ENCODE peak calls at places on chromosomes 1 and 21, in six cellular contexts. O is pancreas, J is NCI-H774, K is GM12892, M is lung, A is fibroblast of the conjunctiva. T is an unnamed sample.

GRCh38 chr1:87370519-87370918 is 41.8 kb downstream of the LMO4 start:
- DNase-seq in O (no peak), J (no peak), K (no peak), M (no peak), A (no peak), T (no peak)

GRCh38 chr1:84298688-84299535 is 2.6 kb upstream of the SAMD13 start:
- DNase-seq in O (peak), J (peak), K (peak), M (peak), A (no peak), T (peak)

GRCh38 chr1:150006881-150007401 is 3.6 kb downstream of the OTUD7B start:
- DNase-seq in O (no peak), J (no peak), K (no peak), M (no peak), A (no peak), T (peak)

GRCh38 chr1:25433389-25434186 is 2.9 kb downstream of the MACO1 start:
- DNase-seq in O (no peak), J (no peak), K (no peak), M (no peak), A (no peak), T (no peak)

GRCh38 chr21:18334066-18334465 is 69.5 kb downstream of the TMPRSS15 start:
- DNase-seq in O (no peak), J (no peak), K (no peak), M (no peak), A (no peak), T (no peak)

GRCh38 chr1:91795601-91796389 is 90.2 kb downstream of the TGFBR3 start:
- DNase-seq in O (no peak), J (no peak), K (no peak), M (no peak), A (peak), T (peak)

GRCh38 chr1:224273651-224274050 is 56.3 kb downstream of the NVL start:
- DNase-seq in O (no peak), J (no peak), K (no peak), M (no peak), A (no peak), T (peak)

GRCh38 chr1:55054396-55054795 is 15.0 kb downstream of the PCSK9 start:
- DNase-seq in O (no peak), J (no peak), K (no peak), M (no peak), A (no peak), T (no peak)

GRCh38 chr1:243346481-243346880 is 90.6 kb downstream of the SDCCAG8 start:
- DNase-seq in O (no peak), J (no peak), K (no peak), M (no peak), A (no peak), T (no peak)

GRCh38 chr21:16078382-16078781 is 348.6 kb downstream of the USP25 start:
- DNase-seq in O (no peak), J (no peak), K (no peak), M (no peak), A (no peak), T (no peak)

GRCh38 chr1:941588-942383 is 17.3 kb downstream of the NOC2L start:
- DNase-seq in O (peak), J (peak), K (peak), M (peak), A (no peak), T (peak)

GRCh38 chr1:1353389-1354151 is 4.4 kb upstream of the DVL1 start:
- DNase-seq in O (no peak), J (no peak), K (no peak), M (no peak), A (no peak), T (no peak)

GRCh38 chr1:10561955-10562354 is 87.2 kb downstream of the PEX14 start:
- DNase-seq in O (no peak), J (no peak), K (no peak), M (no peak), A (no peak), T (no peak)

GRCh38 chr1:19949016-19949415 is 25.6 kb upstream of the PLA2G2E start:
- DNase-seq in O (no peak), J (no peak), K (no peak), M (no peak), A (peak), T (peak)

GRCh38 chr1:154883919-154884867 is 14.1 kb upstream of the KCNN3 start:
- DNase-seq in O (no peak), J (no peak), K (no peak), M (no peak), A (no peak), T (no peak)

GRCh38 chr1:225933072-225933471 is 7.9 kb downstream of the LEFTY2 start:
- DNase-seq in O (no peak), J (no peak), K (no peak), M (no peak), A (no peak), T (peak)

GRCh38 chr1:232524056-232524455 is 105.9 kb downstream of the SIPA1L2 start:
- DNase-seq in O (no peak), J (no peak), K (no peak), M (no peak), A (no peak), T (peak)

GRCh38 chr1:68321084-68321685 is 88.9 kb upstream of the WLS start:
- DNase-seq in O (peak), J (peak), K (no peak), M (peak), A (peak), T (peak)

GRCh38 chr1:180150982-180151381 is 3.7 kb upstream of the QSOX1 start:
- DNase-seq in O (no peak), J (no peak), K (no peak), M (no peak), A (no peak), T (peak)

GRCh38 chr1:83554174-83554573 is 444.8 kb downstream of the TTLL7 start:
- DNase-seq in O (no peak), J (no peak), K (no peak), M (no peak), A (no peak), T (peak)

GRCh38 chr1:75908717-75909152 is 23.5 kb downstream of the ASB17 start:
- DNase-seq in O (no peak), J (no peak), K (no peak), M (no peak), A (peak), T (peak)

GRCh38 chr1:219993554-219994433 is 52.5 kb downstream of the EPRS1 start:
- DNase-seq in O (no peak), J (no peak), K (no peak), M (no peak), A (no peak), T (peak)

GRCh38 chr1:110336300-110337039 is 2.7 kb upstream of the RBM15 start:
- DNase-seq in O (no peak), J (no peak), K (no peak), M (no peak), A (no peak), T (peak)

GRCh38 chr1:200808846-200809245 is 63.9 kb upstream of the GPR25 start:
- DNase-seq in O (peak), J (no peak), K (no peak), M (no peak), A (no peak), T (no peak)

GRCh38 chr1:39722495-39722894 is 16.2 kb upstream of the PPIE start:
- DNase-seq in O (no peak), J (no peak), K (no peak), M (no peak), A (no peak), T (no peak)

GRCh38 chr1:81619156-81619555 is 181.6 kb upstream of the ADGRL2 start:
- DNase-seq in O (no peak), J (no peak), K (no peak), M (no peak), A (no peak), T (no peak)

GRCh38 chr1:164563821-164564251 is 4.9 kb downstream of the PBX1 start:
- DNase-seq in O (no peak), J (no peak), K (no peak), M (no peak), A (no peak), T (no peak)

GRCh38 chr1:175597969-175598765 is 145.2 kb downstream of the TNR start:
- DNase-seq in O (no peak), J (no peak), K (no peak), M (no peak), A (peak), T (peak)

GRCh38 chr1:172449585-172450523 is 6.0 kb upstream of the PIGC start:
- DNase-seq in O (peak), J (no peak), K (peak), M (peak), A (no peak), T (peak)

GRCh38 chr1:59733443-59734141 is 81.2 kb upstream of the HOOK1 start:
- DNase-seq in O (no peak), J (no peak), K (no peak), M (no peak), A (no peak), T (peak)

GRCh38 chr1:34164510-34165381 is at the start of gene CSMD2:
- DNase-seq in O (no peak), J (peak), K (no peak), M (no peak), A (no peak), T (peak)

GRCh38 chr1:215482079-215482478 is 85.0 kb upstream of the KCTD3 start:
- DNase-seq in O (no peak), J (no peak), K (no peak), M (no peak), A (no peak), T (no peak)

GRCh38 chr1:76186617-76187016 is 112.1 kb downstream of the ST6GALNAC3 start:
- DNase-seq in O (no peak), J (no peak), K (no peak), M (no peak), A (no peak), T (no peak)

GRCh38 chr1:204483791-204484190 is 10.8 kb downstream of the PIK3C2B start:
- DNase-seq in O (no peak), J (no peak), K (no peak), M (no peak), A (no peak), T (no peak)

GRCh38 chr1:31855038-31855845 is 39.4 kb upstream of the SPOCD1 start:
- DNase-seq in O (no peak), J (peak), K (no peak), M (no peak), A (peak), T (peak)

GRCh38 chr1:54952950-54953718 is 27.3 kb upstream of the TMEM61 start:
- DNase-seq in O (no peak), J (no peak), K (no peak), M (no peak), A (no peak), T (no peak)

GRCh38 chr1:36918604-36919003 is 115.7 kb downstream of the GRIK3 start:
- DNase-seq in O (no peak), J (no peak), K (no peak), M (no peak), A (no peak), T (no peak)

GRCh38 chr1:158037876-158038359 is 44.5 kb downstream of the KIRREL1 start:
- DNase-seq in O (no peak), J (no peak), K (no peak), M (no peak), A (peak), T (peak)

T was measured in adipocyte.